ENCODE peak calls at places on chromosomes 12 and 14, in six cellular contexts. E is sigmoid colon, B is HCT116, V is K562, Z is stomach, F is breast epithelium. S is an unnamed sample.

GRCh38 chr12:52155048-52155868 is 36.6 kb downstream of the KRT80 start:
- DNase-seq in E (no peak), B (no peak), V (no peak), Z (no peak), F (peak; percentile 84), S (no peak)

GRCh38 chr12:1533205-1533601 is 61.2 kb downstream of the FBXL14 start:
- DNase-seq in E (no peak), B (no peak), V (peak; percentile 32), Z (no peak), F (no peak), S (no peak)

GRCh38 chr14:90805662-90806548 is 10.3 kb downstream of the TTC7B start:
- DNase-seq in E (no peak), B (no peak), V (peak; percentile 40), Z (no peak), F (no peak), S (no peak)

GRCh38 chr14:54502602-54503001 is 7.1 kb upstream of the CGRRF1 start:
- DNase-seq in E (no peak), B (no peak), V (peak; percentile 7), Z (no peak), F (no peak), S (no peak)

GRCh38 chr12:104410786-104411185 is 46.0 kb upstream of the CHST11 start:
- DNase-seq in E (no peak), B (no peak), V (no peak), Z (no peak), F (no peak), S (no peak)

GRCh38 chr14:72826039-72826438 is 67.9 kb downstream of the DPF3 start:
- DNase-seq in E (no peak), B (no peak), V (peak; percentile 37), Z (no peak), F (no peak), S (no peak)

GRCh38 chr12:104743181-104743580 is 214.9 kb downstream of the SLC41A2 start:
- DNase-seq in E (no peak), B (no peak), V (no peak), Z (no peak), F (no peak), S (no peak)

GRCh38 chr14:23579739-23580138 is 1.1 kb upstream of the JPH4 start:
- DNase-seq in E (no peak), B (no peak), V (no peak), Z (no peak), F (no peak), S (no peak)

GRCh38 chr12:68613209-68613904 is 2.7 kb downstream of the RAP1B start:
- DNase-seq in E (no peak), B (no peak), V (no peak), Z (no peak), F (no peak), S (no peak)

GRCh38 chr12:68111995-68112394 is 47.5 kb downstream of the IFNG start:
- DNase-seq in E (no peak), B (no peak), V (no peak), Z (no peak), F (no peak), S (no peak)

GRCh38 chr12:25463005-25463404 is 90.1 kb downstream of the LMNTD1 start:
- DNase-seq in E (no peak), B (no peak), V (no peak), Z (no peak), F (no peak), S (no peak)

GRCh38 chr12:105835505-105835904 is 303.2 kb downstream of the NUAK1 start:
- DNase-seq in E (no peak), B (no peak), V (no peak), Z (no peak), F (no peak), S (no peak)

GRCh38 chr14:77923131-77923933 is 123.4 kb downstream of the ADCK1 start:
- DNase-seq in E (no peak), B (no peak), V (peak; percentile 40), Z (no peak), F (no peak), S (no peak)

GRCh38 chr12:120328228-120328627 is 649 bp upstream of the PLA2G1B start:
- DNase-seq in E (no peak), B (no peak), V (no peak), Z (no peak), F (no peak), S (no peak)
- H3K4me1 ChIP-seq in E (no peaks in the 10 kb centered on the region), B (peaks cover 8% of the 10 kb centered on the region), V (peaks cover 5% of the 10 kb centered on the region), Z (peaks cover 13% of the 10 kb centered on the region), F (no peaks in the 10 kb centered on the region), S (no peaks in the 10 kb centered on the region)

DNA sequence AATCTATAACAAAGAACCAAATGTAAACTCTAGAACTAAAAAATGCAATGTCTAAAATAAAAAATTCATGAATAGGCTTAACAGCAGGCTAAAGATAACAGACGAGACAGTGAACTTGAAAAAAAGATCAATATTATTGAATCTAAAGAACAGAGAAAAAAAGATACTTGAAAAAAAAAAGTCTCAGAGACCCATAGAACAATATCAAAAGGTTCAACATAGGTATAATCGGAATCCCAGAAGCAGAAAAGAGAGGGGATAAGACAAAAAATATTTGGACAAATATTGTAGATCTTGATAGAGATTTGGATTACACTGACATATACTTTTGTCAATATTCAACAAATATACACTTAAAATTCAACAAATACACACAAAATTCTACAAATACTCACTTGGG is 56.6 kb downstream of the TC2N start:
- DNase-seq in E (no peak), B (no peak), V (no peak), Z (no peak), F (no peak), S (no peak)
- H3K9me3 ChIP-seq in E (peaks cover 17% of the 10 kb centered on the region), B (peaks cover 4% of the 10 kb centered on the region), V (no peaks in the 10 kb centered on the region), Z (peaks cover 19% of the 10 kb centered on the region), F (peaks cover 8% of the 10 kb centered on the region), S (peaks cover 15% of the 10 kb centered on the region)

GRCh38 chr12:19613051-19613535 is 173.8 kb downstream of the AEBP2 start:
- DNase-seq in E (no peak), B (no peak), V (no peak), Z (no peak), F (no peak), S (no peak)

GRCh38 chr12:19605720-19606119 is 166.4 kb downstream of the AEBP2 start:
- DNase-seq in E (no peak), B (no peak), V (no peak), Z (no peak), F (no peak), S (no peak)

DNA sequence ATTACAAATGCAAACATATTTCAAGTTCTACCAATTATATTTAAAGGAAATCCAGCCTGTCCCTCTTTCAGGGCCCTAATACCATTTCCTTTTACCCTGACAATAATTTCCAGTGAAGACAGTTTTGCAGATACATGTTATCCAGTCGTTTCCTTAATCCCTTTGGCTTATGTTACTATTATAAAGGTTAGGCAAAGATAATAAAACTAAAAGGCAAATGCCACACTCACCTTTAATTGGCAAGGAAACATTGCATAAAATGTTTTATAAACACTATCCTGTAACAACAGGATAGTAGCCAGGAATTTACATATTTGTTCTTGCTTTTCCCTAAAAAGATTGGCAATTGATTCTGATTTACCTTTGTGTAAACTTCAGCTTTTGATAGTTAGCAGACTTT is 168.7 kb downstream of the AEBP2 start:
- DNase-seq in E (no peak), B (no peak), V (no peak), Z (no peak), F (no peak), S (no peak)
- TF ChIP-seq POLR2AphosphoS5 in E (no peak), B (no peak), V (no peak), Z (no peak), F (no peak), S (no peak)

DNA sequence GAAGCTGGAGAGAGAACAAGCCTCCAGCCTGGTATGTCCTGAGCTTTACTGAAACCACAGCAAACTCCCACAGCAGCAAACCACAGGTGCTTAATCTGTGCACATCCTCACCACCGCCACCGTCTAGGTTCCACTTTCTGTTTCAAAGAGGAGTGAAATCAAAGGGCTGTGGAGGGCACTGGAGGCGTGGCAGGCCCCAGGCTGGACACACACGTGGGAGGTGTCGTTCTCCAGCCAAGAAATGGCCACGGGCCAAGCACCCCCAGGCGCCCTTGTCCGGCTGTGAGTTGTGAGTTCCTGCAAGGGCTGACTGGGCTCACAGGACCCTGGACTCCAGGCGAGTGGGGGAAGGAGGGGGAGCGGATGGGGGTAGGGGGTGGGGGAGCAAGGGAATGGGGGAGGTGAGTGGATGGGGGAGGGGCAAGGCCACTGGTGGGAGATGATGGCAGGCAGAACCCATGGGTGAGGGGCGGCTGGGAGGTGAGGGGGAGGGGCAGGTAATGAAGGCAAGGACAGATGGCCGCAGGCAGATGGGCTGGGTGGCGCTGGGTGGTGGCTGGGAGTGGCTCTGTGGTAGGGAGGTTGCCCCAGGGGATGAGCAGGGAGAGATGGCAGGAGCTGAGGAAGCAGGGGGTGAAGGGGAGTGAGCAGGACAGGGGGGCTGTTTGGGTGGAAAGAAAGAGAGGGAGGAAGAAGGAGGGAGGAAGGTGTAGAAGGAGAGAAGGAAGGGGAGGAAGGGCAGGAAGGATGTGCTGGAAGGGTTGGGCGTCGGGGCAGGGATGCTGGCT is 86.7 kb downstream of the NCOR2 start:
- DNase-seq in E (no peak), B (no peak), V (peak; percentile 36), Z (peak; percentile 69), F (peak; percentile 71), S (peak; percentile 70)
- H3K4me1 ChIP-seq in E (peaks cover 33% of the 10 kb centered on the region), B (no peaks in the 10 kb centered on the region), V (peaks cover 58% of the 10 kb centered on the region), Z (peaks cover 18% of the 10 kb centered on the region), F (peaks cover 19% of the 10 kb centered on the region), S (peaks cover 16% of the 10 kb centered on the region)

DNA sequence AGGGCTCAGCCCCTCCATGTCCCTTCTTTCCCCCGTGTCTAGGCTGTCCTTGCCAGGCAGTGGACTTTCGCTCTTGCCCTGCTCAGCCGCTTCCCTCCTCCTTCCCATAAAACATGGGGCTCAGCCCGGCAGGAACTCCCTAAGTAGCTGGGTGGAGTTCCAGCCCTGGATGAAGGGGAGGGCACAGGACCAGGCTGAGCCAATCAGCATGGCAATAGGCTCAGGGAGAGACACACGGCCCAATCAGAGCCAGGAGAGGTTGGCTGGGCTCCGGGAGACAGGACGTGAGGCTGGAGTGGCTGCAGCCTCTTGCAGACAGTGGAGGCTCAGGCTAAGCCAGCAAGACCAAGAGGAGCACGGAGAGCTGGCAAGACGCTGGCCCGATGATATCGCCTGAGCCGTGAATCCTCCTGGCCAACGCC is 54.3 kb downstream of the GALNT9 start:
- DNase-seq in E (no peak), B (peak; percentile 82), V (peak; percentile 63), Z (peak; percentile 28), F (no peak), S (peak; percentile 43)
- H3K9me3 ChIP-seq in E (no peaks in the 10 kb centered on the region), B (no peaks in the 10 kb centered on the region), V (no peaks in the 10 kb centered on the region), Z (no peaks in the 10 kb centered on the region), F (no peaks in the 10 kb centered on the region), S (no peaks in the 10 kb centered on the region)

S was measured in transverse colon.